ENCODE peak calls at places on chromosome X, in four cellular contexts. One of them, this sample, is unnamed.
A peak's percentile ranks its signal among the peaks of the same experiment; 100 is the strongest.

GRCh38 chrX:10230222-10230621 is 73.4 kb downstream of the CLCN4 start:
- DNase-seq in mesenchymal stem cell: no peak
- DNase-seq in H1: no peak
- DNase-seq in neuronal stem cell: no peak
- DNase-seq in this sample: no peak

GRCh38 chrX:135973025-135973547 is 702 bp downstream of the MMGT1 start:
- DNase-seq in mesenchymal stem cell: peak; percentile 42
- DNase-seq in H1: no peak
- DNase-seq in neuronal stem cell: no peak
- DNase-seq in this sample: no peak

GRCh38 chrX:110509778-110510510 is 151.3 kb downstream of the RTL9 start:
- DNase-seq in mesenchymal stem cell: peak; percentile 1
- DNase-seq in H1: no peak
- DNase-seq in neuronal stem cell: peak; percentile 24
- DNase-seq in this sample: no peak

GRCh38 chrX:32084757-32085156 is 1012.9 kb upstream of the FTHL17 start:
- DNase-seq in mesenchymal stem cell: no peak
- DNase-seq in H1: no peak
- DNase-seq in neuronal stem cell: no peak
- DNase-seq in this sample: no peak

GRCh38 chrX:140066262-140066661 is 100.9 kb upstream of the CXorf66 start:
- DNase-seq in mesenchymal stem cell: no peak
- DNase-seq in H1: no peak
- DNase-seq in neuronal stem cell: no peak
- DNase-seq in this sample: no peak

GRCh38 chrX:41386222-41386990 is 52.4 kb downstream of the DDX3X start:
- DNase-seq in mesenchymal stem cell: no peak
- DNase-seq in H1: no peak
- DNase-seq in neuronal stem cell: no peak
- DNase-seq in this sample: no peak

GRCh38 chrX:18098704-18099103 is 122.0 kb downstream of the BEND2 start:
- DNase-seq in mesenchymal stem cell: no peak
- DNase-seq in H1: no peak
- DNase-seq in neuronal stem cell: no peak
- DNase-seq in this sample: peak; percentile 29

GRCh38 chrX:11531226-11531625 is 134.5 kb downstream of the ARHGAP6 start:
- DNase-seq in mesenchymal stem cell: peak; percentile 30
- DNase-seq in H1: no peak
- DNase-seq in neuronal stem cell: no peak
- DNase-seq in this sample: no peak

GRCh38 chrX:12080265-12080664 is 58.0 kb upstream of the FRMPD4 start:
- DNase-seq in mesenchymal stem cell: peak; percentile 41
- DNase-seq in H1: no peak
- DNase-seq in neuronal stem cell: peak; percentile 8
- DNase-seq in this sample: peak; percentile 26

GRCh38 chrX:129706395-129707072 is 32.2 kb upstream of the XPNPEP2 start:
- DNase-seq in mesenchymal stem cell: no peak
- DNase-seq in H1: no peak
- DNase-seq in neuronal stem cell: no peak
- DNase-seq in this sample: no peak

GRCh38 chrX:123184199-123184857 is at the start of gene GRIA3:
- DNase-seq in mesenchymal stem cell: peak; percentile 24
- DNase-seq in H1: no peak
- DNase-seq in neuronal stem cell: peak; percentile 17
- DNase-seq in this sample: peak; percentile 35

GRCh38 chrX:144916785-144917184 is 330.5 kb upstream of the SPANXN1 start:
- DNase-seq in mesenchymal stem cell: no peak
- DNase-seq in H1: no peak
- DNase-seq in neuronal stem cell: no peak
- DNase-seq in this sample: no peak

GRCh38 chrX:41452972-41453371 is 5.8 kb downstream of the NYX start:
- DNase-seq in mesenchymal stem cell: peak; percentile 41
- DNase-seq in H1: no peak
- DNase-seq in neuronal stem cell: no peak
- DNase-seq in this sample: no peak

GRCh38 chrX:22795680-22796079 is 204.1 kb upstream of the DDX53 start:
- DNase-seq in mesenchymal stem cell: no peak
- DNase-seq in H1: no peak
- DNase-seq in neuronal stem cell: no peak
- DNase-seq in this sample: no peak

GRCh38 chrX:84737471-84737871 is 235.2 kb upstream of the HDX start:
- DNase-seq in mesenchymal stem cell: no peak
- DNase-seq in H1: no peak
- DNase-seq in neuronal stem cell: no peak
- DNase-seq in this sample: no peak

GRCh38 chrX:111041018-111041462 is 55.0 kb upstream of the PAK3 start:
- DNase-seq in mesenchymal stem cell: peak; percentile 18
- DNase-seq in H1: no peak
- DNase-seq in neuronal stem cell: no peak
- DNase-seq in this sample: no peak

GRCh38 chrX:136607236-136607635 is 40.7 kb upstream of the CD40LG start:
- DNase-seq in mesenchymal stem cell: no peak
- DNase-seq in H1: no peak
- DNase-seq in neuronal stem cell: no peak
- DNase-seq in this sample: no peak

DNA sequence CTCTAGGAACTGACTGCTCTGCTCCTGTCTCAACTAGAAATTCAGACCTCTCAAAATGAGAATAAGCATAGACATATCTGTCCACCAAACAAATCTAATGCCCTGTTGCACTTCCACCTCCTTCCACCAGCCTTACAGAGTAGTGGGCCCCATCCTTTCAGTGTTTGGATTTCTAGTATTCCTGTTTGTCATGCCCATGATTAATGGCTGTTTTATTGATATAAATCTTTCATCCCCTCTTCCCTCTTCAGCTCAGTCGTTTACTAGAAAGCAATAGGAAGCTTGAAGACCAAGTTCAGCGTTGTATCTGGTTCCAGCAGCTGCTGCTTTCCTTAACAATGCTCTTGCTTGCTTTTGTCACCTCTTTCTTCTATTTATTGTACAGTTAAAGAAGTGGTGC is 46.2 kb downstream of the MOSPD2 start:
- DNase-seq in mesenchymal stem cell: no peak
- DNase-seq in H1: no peak
- DNase-seq in neuronal stem cell: no peak
- DNase-seq in this sample: no peak
- H2BK15ac ChIP-seq in mesenchymal stem cell: no peak overlapping the region
- H2BK15ac ChIP-seq in H1: no peak overlapping the region
- H2BK15ac ChIP-seq in neuronal stem cell: no peak overlapping the region
- H2BK15ac ChIP-seq in this sample: no peak overlapping the region

GRCh38 chrX:131985526-131986049 is 37.5 kb upstream of the STK26 start:
- DNase-seq in mesenchymal stem cell: no peak
- DNase-seq in H1: no peak
- DNase-seq in neuronal stem cell: no peak
- DNase-seq in this sample: peak; percentile 35
- H2BK12ac ChIP-seq in mesenchymal stem cell: no peak overlapping the region
- H2BK12ac ChIP-seq in H1: no peak overlapping the region
- H2BK12ac ChIP-seq in neuronal stem cell: no peak overlapping the region
- H2BK12ac ChIP-seq in this sample: no peak overlapping the region

GRCh38 chrX:69125094-69125493 is 40.2 kb downstream of the PJA1 start:
- DNase-seq in mesenchymal stem cell: no peak
- DNase-seq in H1: no peak
- DNase-seq in neuronal stem cell: no peak
- DNase-seq in this sample: no peak
- H2BK15ac ChIP-seq in mesenchymal stem cell: no peak overlapping the region
- H2BK15ac ChIP-seq in H1: no peak overlapping the region
- H2BK15ac ChIP-seq in neuronal stem cell: no peak overlapping the region
- H2BK15ac ChIP-seq in this sample: no peak overlapping the region

DNA sequence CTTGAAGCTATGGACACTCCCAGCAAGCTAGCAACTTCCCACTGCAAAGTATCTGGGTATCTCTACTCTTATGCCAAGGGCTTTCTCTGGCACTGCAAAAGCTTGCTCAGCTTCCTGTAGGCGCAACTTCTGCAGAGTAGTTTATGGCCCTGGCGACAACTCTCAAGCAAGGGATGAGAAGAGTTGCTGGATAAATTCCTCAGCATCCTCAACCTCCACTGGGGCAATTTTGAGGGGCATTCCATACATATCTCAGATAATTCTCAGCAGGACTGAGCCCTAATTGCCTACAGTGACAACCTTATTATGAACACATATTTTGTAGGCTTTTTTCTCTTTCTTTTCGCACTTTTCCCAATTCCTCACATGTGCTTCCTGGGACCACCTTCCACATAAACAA is 31.2 kb upstream of the TAB3 start:
- DNase-seq in mesenchymal stem cell: no peak
- DNase-seq in H1: no peak
- DNase-seq in neuronal stem cell: no peak
- DNase-seq in this sample: no peak
- H2BK12ac ChIP-seq in mesenchymal stem cell: no peak overlapping the region
- H2BK12ac ChIP-seq in H1: no peak overlapping the region
- H2BK12ac ChIP-seq in neuronal stem cell: no peak overlapping the region
- H2BK12ac ChIP-seq in this sample: no peak overlapping the region

GRCh38 chrX:134533952-134534351 is 74.0 kb downstream of the HPRT1 start:
- DNase-seq in mesenchymal stem cell: no peak
- DNase-seq in H1: no peak
- DNase-seq in neuronal stem cell: no peak
- DNase-seq in this sample: no peak

GRCh38 chrX:134533352-134533751 is 73.4 kb downstream of the HPRT1 start:
- DNase-seq in mesenchymal stem cell: no peak
- DNase-seq in H1: no peak
- DNase-seq in neuronal stem cell: no peak
- DNase-seq in this sample: no peak

GRCh38 chrX:134538316-134538715 is 78.4 kb downstream of the HPRT1 start:
- DNase-seq in mesenchymal stem cell: peak; percentile 53
- DNase-seq in H1: no peak
- DNase-seq in neuronal stem cell: no peak
- DNase-seq in this sample: no peak

GRCh38 chrX:134542485-134542884 is 82.5 kb downstream of the HPRT1 start:
- DNase-seq in mesenchymal stem cell: peak; percentile 73
- DNase-seq in H1: no peak
- DNase-seq in neuronal stem cell: no peak
- DNase-seq in this sample: no peak

GRCh38 chrX:134537179-134537945 is 77.4 kb downstream of the HPRT1 start:
- DNase-seq in mesenchymal stem cell: peak; percentile 87
- DNase-seq in H1: no peak
- DNase-seq in neuronal stem cell: no peak
- DNase-seq in this sample: no peak
- H2BK15ac ChIP-seq in mesenchymal stem cell: no peak overlapping the region
- H2BK15ac ChIP-seq in H1: no peak overlapping the region
- H2BK15ac ChIP-seq in neuronal stem cell: no peak overlapping the region
- H2BK15ac ChIP-seq in this sample: no peak overlapping the region

DNA sequence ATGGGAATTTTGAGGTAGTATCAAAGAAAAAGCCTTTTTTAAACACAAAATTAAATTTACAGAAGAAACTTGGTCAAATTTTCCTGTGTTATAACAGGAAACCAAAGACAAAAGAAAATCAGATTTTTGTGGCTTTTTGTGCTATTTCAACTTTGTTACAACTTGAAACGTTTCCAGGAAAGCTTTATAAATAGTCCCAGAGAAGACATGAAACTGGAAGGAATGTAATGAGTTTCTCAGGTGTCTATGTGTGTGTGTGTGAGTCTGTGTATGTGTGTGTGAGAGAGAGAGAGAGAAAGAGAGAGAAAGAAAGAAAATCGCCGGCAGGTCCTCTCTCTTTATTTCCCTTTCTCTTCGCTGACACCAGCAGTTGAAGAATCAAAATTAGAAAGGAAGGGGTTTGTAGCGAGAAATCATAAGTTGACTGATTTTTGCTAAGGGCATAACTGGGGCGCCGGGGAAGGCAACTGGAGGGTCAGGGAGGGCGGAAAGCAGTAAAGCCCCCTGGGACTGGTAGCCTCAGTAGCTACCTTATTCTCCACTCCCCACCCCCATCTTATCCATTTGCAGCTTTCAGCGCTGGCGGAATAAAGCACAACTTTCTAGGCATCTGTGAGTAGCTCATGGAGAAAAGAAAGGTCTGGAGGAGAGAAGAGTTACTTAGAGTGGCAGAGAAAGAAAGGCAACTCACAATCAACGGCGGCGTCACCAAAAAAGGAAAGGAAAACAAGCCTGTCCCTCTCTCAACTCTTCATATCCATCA is 1.4 kb downstream of the TMEM47 start:
- DNase-seq in mesenchymal stem cell: peak; percentile 34
- DNase-seq in H1: no peak
- DNase-seq in neuronal stem cell: no peak
- DNase-seq in this sample: no peak
- H2BK12ac ChIP-seq in mesenchymal stem cell: no peak overlapping the region
- H2BK12ac ChIP-seq in H1: no peak overlapping the region
- H2BK12ac ChIP-seq in neuronal stem cell: no peak overlapping the region
- H2BK12ac ChIP-seq in this sample: no peak overlapping the region

This sample was measured in H9.